ENCODE peak calls at places on chromosomes 11 and 22, in ten cellular contexts. One of them, this sample, is unnamed.

GRCh38 chr22:27107824-27108223 is 450.4 kb downstream of the MIAT start:
- DNase-seq in NAMALWA: no peak
- DNase-seq in H9: no peak
- DNase-seq in C1 segment of cervical spinal cord: no peak
- DNase-seq in cardiac fibroblast: peak; percentile 87
- DNase-seq in ELR: peak; percentile 89
- DNase-seq in Calu3: peak; percentile 91
- DNase-seq in mesenteric fat pad: no peak
- DNase-seq in HuH-7.5: no peak
- DNase-seq in HEK293T: no peak
- DNase-seq in this sample: no peak

GRCh38 chr11:44950036-44950624 is 553 bp downstream of the TP53I11 start:
- DNase-seq in NAMALWA: no peak
- DNase-seq in H9: no peak
- DNase-seq in C1 segment of cervical spinal cord: no peak
- DNase-seq in cardiac fibroblast: no peak
- DNase-seq in ELR: no peak
- DNase-seq in Calu3: peak; percentile 27
- DNase-seq in mesenteric fat pad: no peak
- DNase-seq in HuH-7.5: no peak
- DNase-seq in HEK293T: peak; percentile 31
- DNase-seq in this sample: no peak

GRCh38 chr11:117930668-117931330 is 1.6 kb upstream of the TMPRSS13 start:
- DNase-seq in NAMALWA: no peak
- DNase-seq in H9: no peak
- DNase-seq in C1 segment of cervical spinal cord: no peak
- DNase-seq in cardiac fibroblast: no peak
- DNase-seq in ELR: no peak
- DNase-seq in Calu3: no peak
- DNase-seq in mesenteric fat pad: peak; percentile 87
- DNase-seq in HuH-7.5: no peak
- DNase-seq in HEK293T: no peak
- DNase-seq in this sample: peak; percentile 42

GRCh38 chr11:35047179-35047578 is 91.8 kb upstream of the CD44 start:
- DNase-seq in NAMALWA: no peak
- DNase-seq in H9: no peak
- DNase-seq in C1 segment of cervical spinal cord: no peak
- DNase-seq in cardiac fibroblast: no peak
- DNase-seq in ELR: no peak
- DNase-seq in Calu3: no peak
- DNase-seq in mesenteric fat pad: no peak
- DNase-seq in HuH-7.5: no peak
- DNase-seq in HEK293T: no peak
- DNase-seq in this sample: no peak

GRCh38 chr11:69010361-69010891 is 2.6 kb downstream of the MRGPRF start:
- DNase-seq in NAMALWA: no peak
- DNase-seq in H9: no peak
- DNase-seq in C1 segment of cervical spinal cord: no peak
- DNase-seq in cardiac fibroblast: no peak
- DNase-seq in ELR: peak; percentile 40
- DNase-seq in Calu3: peak; percentile 19
- DNase-seq in mesenteric fat pad: no peak
- DNase-seq in HuH-7.5: peak; percentile 57
- DNase-seq in HEK293T: no peak
- DNase-seq in this sample: no peak

GRCh38 chr11:100890779-100891178 is 203.7 kb downstream of the ARHGAP42 start:
- DNase-seq in NAMALWA: no peak
- DNase-seq in H9: no peak
- DNase-seq in C1 segment of cervical spinal cord: no peak
- DNase-seq in cardiac fibroblast: peak; percentile 89
- DNase-seq in ELR: peak; percentile 84
- DNase-seq in Calu3: no peak
- DNase-seq in mesenteric fat pad: no peak
- DNase-seq in HuH-7.5: no peak
- DNase-seq in HEK293T: no peak
- DNase-seq in this sample: no peak

GRCh38 chr22:44752285-44753188 is at the start of gene ARHGAP8:
- DNase-seq in NAMALWA: no peak
- DNase-seq in H9: peak; percentile 87
- DNase-seq in C1 segment of cervical spinal cord: no peak
- DNase-seq in cardiac fibroblast: no peak
- DNase-seq in ELR: no peak
- DNase-seq in Calu3: peak; percentile 79
- DNase-seq in mesenteric fat pad: no peak
- DNase-seq in HuH-7.5: no peak
- DNase-seq in HEK293T: peak; percentile 71
- DNase-seq in this sample: no peak

GRCh38 chr11:5922749-5923426 is 19.2 kb upstream of the OR56A3 start:
- DNase-seq in NAMALWA: no peak
- DNase-seq in H9: no peak
- DNase-seq in C1 segment of cervical spinal cord: no peak
- DNase-seq in cardiac fibroblast: no peak
- DNase-seq in ELR: peak; percentile 42
- DNase-seq in Calu3: no peak
- DNase-seq in mesenteric fat pad: no peak
- DNase-seq in HuH-7.5: no peak
- DNase-seq in HEK293T: no peak
- DNase-seq in this sample: peak; percentile 69

GRCh38 chr11:119403021-119403420 is 20.0 kb downstream of the THY1 start:
- DNase-seq in NAMALWA: no peak
- DNase-seq in H9: no peak
- DNase-seq in C1 segment of cervical spinal cord: no peak
- DNase-seq in cardiac fibroblast: peak; percentile 26
- DNase-seq in ELR: no peak
- DNase-seq in Calu3: no peak
- DNase-seq in mesenteric fat pad: no peak
- DNase-seq in HuH-7.5: no peak
- DNase-seq in HEK293T: no peak
- DNase-seq in this sample: no peak

GRCh38 chr11:55707029-55707428 is 45.0 kb downstream of the OR4C6 start:
- DNase-seq in NAMALWA: peak; percentile 66
- DNase-seq in H9: no peak
- DNase-seq in C1 segment of cervical spinal cord: no peak
- DNase-seq in cardiac fibroblast: peak; percentile 36
- DNase-seq in ELR: peak; percentile 43
- DNase-seq in Calu3: peak; percentile 36
- DNase-seq in mesenteric fat pad: no peak
- DNase-seq in HuH-7.5: peak; percentile 11
- DNase-seq in HEK293T: no peak
- DNase-seq in this sample: peak; percentile 66

GRCh38 chr11:124748100-124748418 is 4.0 kb downstream of the VSIG2 start:
- DNase-seq in NAMALWA: no peak
- DNase-seq in H9: no peak
- DNase-seq in C1 segment of cervical spinal cord: no peak
- DNase-seq in cardiac fibroblast: no peak
- DNase-seq in ELR: no peak
- DNase-seq in Calu3: no peak
- DNase-seq in mesenteric fat pad: no peak
- DNase-seq in HuH-7.5: no peak
- DNase-seq in HEK293T: no peak
- DNase-seq in this sample: no peak